ENCODE peak calls at places on chromosomes 16 and 17, in six cellular contexts. One of them, this sample, is unnamed.

GRCh38 chr16:27703545-27703944 is 153.6 kb downstream of the KATNIP start:
- DNase-seq in mammary epithelial cell: no peak
- DNase-seq in colonic mucosa: no peak
- DNase-seq in prostate gland: no peak
- DNase-seq in HL-60: no peak
- DNase-seq in GM12878: no peak
- DNase-seq in this sample: no peak

GRCh38 chr16:12398029-12398735 is 405.5 kb downstream of the CPPED1 start:
- DNase-seq in prostate gland: no peak
- DNase-seq in colonic mucosa: no peak
- DNase-seq in GM12878: no peak
- DNase-seq in mammary epithelial cell: no peak
- DNase-seq in HL-60: no peak
- DNase-seq in this sample: no peak

GRCh38 chr17:17191346-17191792 is 14.8 kb downstream of the PLD6 start:
- DNase-seq in HL-60: no peak
- DNase-seq in colonic mucosa: no peak
- DNase-seq in GM12878: no peak
- DNase-seq in prostate gland: no peak
- DNase-seq in mammary epithelial cell: no peak
- DNase-seq in this sample: no peak

GRCh38 chr17:45021607-45022287 is 29.7 kb downstream of the DCAKD start:
- DNase-seq in mammary epithelial cell: peak; percentile 39
- DNase-seq in GM12878: no peak
- DNase-seq in colonic mucosa: peak; percentile 54
- DNase-seq in HL-60: peak; percentile 33
- DNase-seq in prostate gland: peak; percentile 42
- DNase-seq in this sample: peak; percentile 76

GRCh38 chr16:73068546-73069401 is 20.8 kb upstream of the ZFHX3 start:
- DNase-seq in mammary epithelial cell: peak; percentile 85
- DNase-seq in prostate gland: no peak
- DNase-seq in GM12878: no peak
- DNase-seq in colonic mucosa: no peak
- DNase-seq in HL-60: peak; percentile 50
- DNase-seq in this sample: no peak

GRCh38 chr16:80997139-80997798 is 9.4 kb downstream of the CMC2 start:
- DNase-seq in prostate gland: no peak
- DNase-seq in GM12878: peak; percentile 66
- DNase-seq in colonic mucosa: no peak
- DNase-seq in mammary epithelial cell: no peak
- DNase-seq in HL-60: no peak
- DNase-seq in this sample: peak; percentile 43

GRCh38 chr17:74680941-74681340 is 31.8 kb downstream of the CD300LF start:
- DNase-seq in mammary epithelial cell: no peak
- DNase-seq in GM12878: no peak
- DNase-seq in prostate gland: no peak
- DNase-seq in colonic mucosa: no peak
- DNase-seq in HL-60: no peak
- DNase-seq in this sample: no peak

GRCh38 chr16:88503771-88504488 is 50.9 kb downstream of the ZFPM1 start:
- DNase-seq in prostate gland: no peak
- DNase-seq in GM12878: no peak
- DNase-seq in HL-60: no peak
- DNase-seq in colonic mucosa: no peak
- DNase-seq in mammary epithelial cell: no peak
- DNase-seq in this sample: no peak

GRCh38 chr17:63822537-63822936 is 4.7 kb upstream of the PSMC5 start:
- DNase-seq in mammary epithelial cell: no peak
- DNase-seq in prostate gland: no peak
- DNase-seq in colonic mucosa: no peak
- DNase-seq in HL-60: no peak
- DNase-seq in GM12878: no peak
- DNase-seq in this sample: no peak

GRCh38 chr17:40850287-40850972 is 16.6 kb downstream of the KRT12 start:
- DNase-seq in mammary epithelial cell: peak; percentile 64
- DNase-seq in HL-60: no peak
- DNase-seq in GM12878: no peak
- DNase-seq in prostate gland: no peak
- DNase-seq in colonic mucosa: no peak
- DNase-seq in this sample: no peak

GRCh38 chr16:24946155-24946554 is 69.0 kb downstream of the ARHGAP17 start:
- DNase-seq in mammary epithelial cell: no peak
- DNase-seq in GM12878: no peak
- DNase-seq in colonic mucosa: no peak
- DNase-seq in prostate gland: no peak
- DNase-seq in HL-60: no peak
- DNase-seq in this sample: no peak

GRCh38 chr16:73864868-73865267 is 431.7 kb upstream of the PSMD7 start:
- DNase-seq in HL-60: no peak
- DNase-seq in colonic mucosa: no peak
- DNase-seq in prostate gland: no peak
- DNase-seq in GM12878: no peak
- DNase-seq in mammary epithelial cell: peak; percentile 9
- DNase-seq in this sample: peak; percentile 2

GRCh38 chr16:50093607-50094570 is 28.1 kb downstream of the HEATR3 start:
- DNase-seq in GM12878: no peak
- DNase-seq in prostate gland: peak; percentile 11
- DNase-seq in HL-60: peak; percentile 66
- DNase-seq in colonic mucosa: peak; percentile 48
- DNase-seq in mammary epithelial cell: no peak
- DNase-seq in this sample: no peak

GRCh38 chr17:19021622-19022083 is 17.1 kb upstream of the FAM83G start:
- DNase-seq in colonic mucosa: no peak
- DNase-seq in GM12878: no peak
- DNase-seq in HL-60: no peak
- DNase-seq in prostate gland: no peak
- DNase-seq in mammary epithelial cell: no peak
- DNase-seq in this sample: peak; percentile 48

GRCh38 chr16:4323845-4324478 is 8.1 kb downstream of the GLIS2 start:
- DNase-seq in colonic mucosa: peak; percentile 51
- DNase-seq in HL-60: no peak
- DNase-seq in GM12878: no peak
- DNase-seq in prostate gland: no peak
- DNase-seq in mammary epithelial cell: no peak
- DNase-seq in this sample: no peak

GRCh38 chr17:522912-523311 is 170.3 kb upstream of the RPH3AL start:
- DNase-seq in HL-60: no peak
- DNase-seq in prostate gland: no peak
- DNase-seq in mammary epithelial cell: no peak
- DNase-seq in colonic mucosa: no peak
- DNase-seq in GM12878: no peak
- DNase-seq in this sample: no peak

GRCh38 chr17:50033316-50033715 is 22.6 kb upstream of the ITGA3 start:
- DNase-seq in GM12878: no peak
- DNase-seq in mammary epithelial cell: no peak
- DNase-seq in prostate gland: no peak
- DNase-seq in colonic mucosa: no peak
- DNase-seq in HL-60: no peak
- DNase-seq in this sample: no peak

GRCh38 chr16:22625948-22626347 is 115.3 kb downstream of the NPIPB5 start:
- DNase-seq in GM12878: no peak
- DNase-seq in mammary epithelial cell: peak; percentile 81
- DNase-seq in prostate gland: no peak
- DNase-seq in colonic mucosa: no peak
- DNase-seq in HL-60: no peak
- DNase-seq in this sample: no peak

GRCh38 chr17:36534881-36535668 is at the start of gene PIGW:
- DNase-seq in colonic mucosa: peak; percentile 92
- DNase-seq in HL-60: peak; percentile 96
- DNase-seq in mammary epithelial cell: peak; percentile 92
- DNase-seq in GM12878: peak; percentile 66
- DNase-seq in prostate gland: peak; percentile 77
- DNase-seq in this sample: peak; percentile 96
- TF ChIP-seq CTCF in colonic mucosa: no peak
- TF ChIP-seq CTCF in HL-60: no peak
- TF ChIP-seq CTCF in mammary epithelial cell: no peak
- TF ChIP-seq CTCF in GM12878: no peak
- TF ChIP-seq CTCF in prostate gland: peak; percentile 18
- TF ChIP-seq CTCF in this sample: no peak

DNA sequence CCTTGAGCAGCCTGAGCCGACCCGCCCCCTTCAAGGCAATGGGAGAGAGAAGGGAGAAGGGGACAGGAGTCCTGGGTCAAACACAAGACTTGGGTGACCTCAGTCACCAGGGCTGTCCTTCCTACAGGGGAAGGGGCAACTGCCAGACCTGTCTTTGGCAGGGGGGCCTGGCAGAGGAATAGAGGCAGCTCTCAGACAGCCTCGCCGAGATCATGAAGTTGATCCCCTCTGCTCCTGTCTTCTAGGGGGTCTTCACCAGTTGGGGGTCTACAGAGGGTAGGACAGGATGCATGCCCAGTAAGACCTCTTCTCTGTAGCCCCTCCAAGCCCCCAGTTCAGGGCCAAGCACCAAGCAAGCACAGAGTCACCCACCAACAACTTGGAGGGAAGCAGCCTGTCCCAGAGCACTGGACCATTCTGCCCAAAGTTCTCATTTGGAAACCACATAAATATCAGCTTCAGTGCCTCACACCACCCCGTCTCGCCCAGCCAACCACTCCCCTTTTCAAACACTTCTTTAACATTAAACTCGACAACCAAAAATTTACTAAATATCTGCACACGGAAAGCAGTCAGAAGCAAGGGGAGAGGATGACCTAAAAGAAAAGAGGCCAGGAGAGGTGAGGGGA is 7.8 kb downstream of the DOK4 start:
- DNase-seq in prostate gland: no peak
- DNase-seq in mammary epithelial cell: no peak
- DNase-seq in colonic mucosa: no peak
- DNase-seq in HL-60: no peak
- DNase-seq in GM12878: no peak
- DNase-seq in this sample: no peak
- H3K4me3 ChIP-seq in prostate gland: no peak overlapping the region
- H3K4me3 ChIP-seq in mammary epithelial cell: no peak overlapping the region
- H3K4me3 ChIP-seq in colonic mucosa: peak overlapping the region; percentile 31
- H3K4me3 ChIP-seq in HL-60: no peak overlapping the region
- H3K4me3 ChIP-seq in GM12878: no peak overlapping the region
- H3K4me3 ChIP-seq in this sample: no peak overlapping the region

GRCh38 chr17:2044263-2044894 is 2.6 kb downstream of the OVCA2 start:
- DNase-seq in HL-60: no peak
- DNase-seq in prostate gland: no peak
- DNase-seq in mammary epithelial cell: no peak
- DNase-seq in GM12878: no peak
- DNase-seq in colonic mucosa: no peak
- DNase-seq in this sample: no peak

GRCh38 chr17:2041561-2042354 is at the start of gene OVCA2:
- DNase-seq in prostate gland: peak; percentile 94
- DNase-seq in HL-60: peak; percentile 74
- DNase-seq in GM12878: peak; percentile 77
- DNase-seq in colonic mucosa: peak; percentile 97
- DNase-seq in mammary epithelial cell: peak; percentile 92
- DNase-seq in this sample: peak; percentile 97

GRCh38 chr17:2040942-2041560 is 771 bp upstream of the OVCA2 start:
- DNase-seq in HL-60: no peak
- DNase-seq in mammary epithelial cell: no peak
- DNase-seq in colonic mucosa: no peak
- DNase-seq in prostate gland: no peak
- DNase-seq in GM12878: no peak
- DNase-seq in this sample: no peak

GRCh38 chr17:2043785-2044184 is 2.0 kb downstream of the OVCA2 start:
- DNase-seq in colonic mucosa: no peak
- DNase-seq in HL-60: no peak
- DNase-seq in mammary epithelial cell: peak; percentile 80
- DNase-seq in prostate gland: no peak
- DNase-seq in GM12878: no peak
- DNase-seq in this sample: no peak

DNA sequence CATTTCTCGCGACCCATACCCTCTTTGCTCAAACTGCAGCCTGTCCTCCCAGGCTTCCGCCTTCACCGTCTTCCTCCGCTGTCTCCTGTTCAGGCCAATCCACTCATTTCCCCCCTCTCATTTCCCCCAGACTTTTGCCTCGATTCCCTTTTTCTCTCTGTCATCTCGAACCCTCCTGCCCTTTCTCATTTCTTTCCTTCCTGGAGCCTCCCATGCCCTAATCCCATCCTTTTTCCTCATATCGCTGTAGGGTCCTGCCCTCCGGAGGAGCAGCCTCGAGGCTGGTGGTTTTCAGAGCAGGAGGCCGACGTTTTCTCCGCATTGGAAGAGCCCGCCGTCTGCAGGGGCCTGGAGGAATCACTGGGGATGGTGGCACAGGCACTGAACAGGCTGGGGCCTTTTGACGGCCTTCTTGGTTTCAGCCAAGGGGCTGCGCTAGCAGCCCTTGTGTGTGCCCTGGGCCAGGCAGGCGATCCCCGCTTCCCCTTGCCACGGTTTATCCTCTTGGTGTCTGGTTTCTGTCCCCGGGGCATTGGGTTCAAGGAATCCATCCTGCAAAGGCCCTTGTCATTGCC is 620 bp downstream of the OVCA2 start:
- DNase-seq in colonic mucosa: no peak
- DNase-seq in GM12878: no peak
- DNase-seq in prostate gland: no peak
- DNase-seq in mammary epithelial cell: no peak
- DNase-seq in HL-60: no peak
- DNase-seq in this sample: peak; percentile 45
- TF ChIP-seq CTCF in colonic mucosa: no peak
- TF ChIP-seq CTCF in GM12878: peak; percentile 5
- TF ChIP-seq CTCF in prostate gland: no peak
- TF ChIP-seq CTCF in mammary epithelial cell: no peak
- TF ChIP-seq CTCF in HL-60: no peak
- TF ChIP-seq CTCF in this sample: no peak

GRCh38 chr16:48113471-48113870 is 42.3 kb downstream of the ABCC12 start:
- DNase-seq in colonic mucosa: no peak
- DNase-seq in mammary epithelial cell: no peak
- DNase-seq in prostate gland: no peak
- DNase-seq in GM12878: no peak
- DNase-seq in HL-60: no peak
- DNase-seq in this sample: no peak

GRCh38 chr16:48117217-48118105 is 38.3 kb downstream of the ABCC12 start:
- DNase-seq in prostate gland: no peak
- DNase-seq in GM12878: no peak
- DNase-seq in HL-60: peak; percentile 25
- DNase-seq in mammary epithelial cell: no peak
- DNase-seq in colonic mucosa: peak; percentile 29
- DNase-seq in this sample: peak; percentile 78

GRCh38 chr16:48112603-48113400 is 43.0 kb downstream of the ABCC12 start:
- DNase-seq in colonic mucosa: no peak
- DNase-seq in mammary epithelial cell: no peak
- DNase-seq in GM12878: no peak
- DNase-seq in HL-60: no peak
- DNase-seq in prostate gland: no peak
- DNase-seq in this sample: no peak

GRCh38 chr16:48114410-48114809 is 41.4 kb downstream of the ABCC12 start:
- DNase-seq in mammary epithelial cell: no peak
- DNase-seq in prostate gland: no peak
- DNase-seq in GM12878: no peak
- DNase-seq in HL-60: no peak
- DNase-seq in colonic mucosa: no peak
- DNase-seq in this sample: no peak

GRCh38 chr16:48115299-48115698 is 40.5 kb downstream of the ABCC12 start:
- DNase-seq in prostate gland: no peak
- DNase-seq in mammary epithelial cell: no peak
- DNase-seq in HL-60: no peak
- DNase-seq in GM12878: no peak
- DNase-seq in colonic mucosa: no peak
- DNase-seq in this sample: no peak
- H3K4me3 ChIP-seq in prostate gland: no peak overlapping the region
- H3K4me3 ChIP-seq in mammary epithelial cell: no peak overlapping the region
- H3K4me3 ChIP-seq in HL-60: no peak overlapping the region
- H3K4me3 ChIP-seq in GM12878: no peak overlapping the region
- H3K4me3 ChIP-seq in colonic mucosa: no peak overlapping the region
- H3K4me3 ChIP-seq in this sample: no peak overlapping the region